ENCODE peak calls at places on chromosomes 3 and 15, in four cellular contexts. One of them, this sample, is unnamed.

GRCh38 chr3:185688808-185689207 is 102.7 kb downstream of the SENP2 start:
- DNase-seq in IMR-90: peak
- DNase-seq in K562: no peak
- DNase-seq in HepG2: peak
- DNase-seq in this sample: peak

GRCh38 chr15:57610130-57610529 is 18.4 kb downstream of the MYZAP start:
- DNase-seq in IMR-90: peak
- DNase-seq in K562: no peak
- DNase-seq in HepG2: no peak
- DNase-seq in this sample: peak

GRCh38 chr3:127773752-127774395 is 48.4 kb downstream of the MGLL start:
- DNase-seq in IMR-90: no peak
- DNase-seq in K562: no peak
- DNase-seq in HepG2: no peak
- DNase-seq in this sample: no peak

GRCh38 chr15:101675796-101676582 is 23.8 kb upstream of the TM2D3 start:
- DNase-seq in IMR-90: peak
- DNase-seq in K562: no peak
- DNase-seq in HepG2: no peak
- DNase-seq in this sample: peak

GRCh38 chr3:42254566-42254965 is 11.4 kb downstream of the CCK start:
- DNase-seq in IMR-90: no peak
- DNase-seq in K562: no peak
- DNase-seq in HepG2: no peak
- DNase-seq in this sample: no peak

GRCh38 chr15:62125763-62126162 is 39.3 kb downstream of the C2CD4B start:
- DNase-seq in IMR-90: peak
- DNase-seq in K562: peak
- DNase-seq in HepG2: peak
- DNase-seq in this sample: no peak

GRCh38 chr3:13537926-13538325 is 11.0 kb upstream of the FBLN2 start:
- DNase-seq in IMR-90: peak
- DNase-seq in K562: peak
- DNase-seq in HepG2: no peak
- DNase-seq in this sample: peak

GRCh38 chr15:76983588-76984379 is 11.1 kb upstream of the PSTPIP1 start:
- DNase-seq in IMR-90: no peak
- DNase-seq in K562: no peak
- DNase-seq in HepG2: no peak
- DNase-seq in this sample: no peak

GRCh38 chr3:30664884-30665283 is 58.5 kb downstream of the TGFBR2 start:
- DNase-seq in IMR-90: no peak
- DNase-seq in K562: no peak
- DNase-seq in HepG2: no peak
- DNase-seq in this sample: no peak

GRCh38 chr15:87878161-87878560 is 378.4 kb downstream of the NTRK3 start:
- DNase-seq in IMR-90: no peak
- DNase-seq in K562: no peak
- DNase-seq in HepG2: no peak
- DNase-seq in this sample: no peak

GRCh38 chr3:139006051-139006716 is at the start of gene PRR23A:
- DNase-seq in IMR-90: no peak
- DNase-seq in K562: no peak
- DNase-seq in HepG2: no peak
- DNase-seq in this sample: no peak

GRCh38 chr3:83251490-83251889 is 1490.0 kb upstream of the GBE1 start:
- DNase-seq in IMR-90: no peak
- DNase-seq in K562: no peak
- DNase-seq in HepG2: no peak
- DNase-seq in this sample: no peak

GRCh38 chr3:143430582-143430981 is 311.0 kb downstream of the CHST2 start:
- DNase-seq in IMR-90: no peak
- DNase-seq in K562: no peak
- DNase-seq in HepG2: no peak
- DNase-seq in this sample: no peak

GRCh38 chr3:157542711-157543485 is 39.7 kb upstream of the VEPH1 start:
- DNase-seq in IMR-90: peak
- DNase-seq in K562: no peak
- DNase-seq in HepG2: no peak
- DNase-seq in this sample: peak

GRCh38 chr3:30835667-30836066 is 58.8 kb downstream of the GADL1 start:
- DNase-seq in IMR-90: no peak
- DNase-seq in K562: no peak
- DNase-seq in HepG2: no peak
- DNase-seq in this sample: no peak

GRCh38 chr15:45495588-45495987 is 27.0 kb downstream of the SLC30A4 start:
- DNase-seq in IMR-90: no peak
- DNase-seq in K562: no peak
- DNase-seq in HepG2: no peak
- DNase-seq in this sample: no peak

GRCh38 chr15:98174286-98174685 is 213.8 kb downstream of the ARRDC4 start:
- DNase-seq in IMR-90: no peak
- DNase-seq in K562: no peak
- DNase-seq in HepG2: no peak
- DNase-seq in this sample: peak

GRCh38 chr15:25655168-25655956 is 207.8 kb downstream of the ATP10A start:
- DNase-seq in IMR-90: no peak
- DNase-seq in K562: no peak
- DNase-seq in HepG2: no peak
- DNase-seq in this sample: no peak

GRCh38 chr15:89428246-89428645 is 68.1 kb downstream of the RHCG start:
- DNase-seq in IMR-90: no peak
- DNase-seq in K562: no peak
- DNase-seq in HepG2: no peak
- DNase-seq in this sample: no peak

GRCh38 chr3:126277629-126278378 is 79.4 kb downstream of the KLF15 start:
- DNase-seq in IMR-90: no peak
- DNase-seq in K562: no peak
- DNase-seq in HepG2: no peak
- DNase-seq in this sample: no peak

GRCh38 chr3:194067949-194068362 is 68.0 kb upstream of the HES1 start:
- DNase-seq in IMR-90: no peak
- DNase-seq in K562: no peak
- DNase-seq in HepG2: no peak
- DNase-seq in this sample: no peak

GRCh38 chr3:167740961-167741587 is 5.6 kb downstream of the SERPINI1 start:
- DNase-seq in IMR-90: peak
- DNase-seq in K562: no peak
- DNase-seq in HepG2: peak
- DNase-seq in this sample: peak

GRCh38 chr3:162489853-162490252 is 993.2 kb downstream of the OTOL1 start:
- DNase-seq in IMR-90: no peak
- DNase-seq in K562: no peak
- DNase-seq in HepG2: no peak
- DNase-seq in this sample: no peak

GRCh38 chr3:30353711-30354467 is 252.5 kb upstream of the TGFBR2 start:
- DNase-seq in IMR-90: no peak
- DNase-seq in K562: no peak
- DNase-seq in HepG2: no peak
- DNase-seq in this sample: no peak

GRCh38 chr15:60208708-60209107 is 189.1 kb downstream of the ANXA2 start:
- DNase-seq in IMR-90: no peak
- DNase-seq in K562: no peak
- DNase-seq in HepG2: no peak
- DNase-seq in this sample: no peak

GRCh38 chr3:114439279-114439678 is 145.5 kb downstream of the TIGIT start:
- DNase-seq in IMR-90: peak
- DNase-seq in K562: no peak
- DNase-seq in HepG2: no peak
- DNase-seq in this sample: no peak

GRCh38 chr3:174541708-174542107 is 317.4 kb upstream of the NAALADL2 start:
- DNase-seq in IMR-90: peak
- DNase-seq in K562: no peak
- DNase-seq in HepG2: no peak
- DNase-seq in this sample: no peak

GRCh38 chr3:35417080-35417479 is 222.2 kb upstream of the ARPP21 start:
- DNase-seq in IMR-90: no peak
- DNase-seq in K562: no peak
- DNase-seq in HepG2: no peak
- DNase-seq in this sample: no peak

GRCh38 chr15:92981333-92981732 is 81.2 kb downstream of the CHD2 start:
- DNase-seq in IMR-90: no peak
- DNase-seq in K562: no peak
- DNase-seq in HepG2: no peak
- DNase-seq in this sample: no peak

GRCh38 chr15:39381517-39381916 is 199.4 kb upstream of the THBS1 start:
- DNase-seq in IMR-90: no peak
- DNase-seq in K562: no peak
- DNase-seq in HepG2: no peak
- DNase-seq in this sample: no peak

GRCh38 chr3:108489776-108490175 is 20.6 kb downstream of the MYH15 start:
- DNase-seq in IMR-90: peak
- DNase-seq in K562: peak
- DNase-seq in HepG2: peak
- DNase-seq in this sample: peak

GRCh38 chr3:195239121-195239520 is 31.8 kb downstream of the XXYLT1 start:
- DNase-seq in IMR-90: no peak
- DNase-seq in K562: no peak
- DNase-seq in HepG2: no peak
- DNase-seq in this sample: no peak

GRCh38 chr15:38038659-38039442 is 104.4 kb downstream of the TMCO5A start:
- DNase-seq in IMR-90: peak
- DNase-seq in K562: no peak
- DNase-seq in HepG2: no peak
- DNase-seq in this sample: no peak
- H3K4me2 ChIP-seq in IMR-90: peak
- H3K4me2 ChIP-seq in K562: no peak
- H3K4me2 ChIP-seq in HepG2: no peak
- H3K4me2 ChIP-seq in this sample: no peak

GRCh38 chr3:66423791-66424190 is 77.0 kb downstream of the LRIG1 start:
- DNase-seq in IMR-90: peak
- DNase-seq in K562: no peak
- DNase-seq in HepG2: no peak
- DNase-seq in this sample: no peak
- TF ChIP-seq MAZ in IMR-90: no peak
- TF ChIP-seq MAZ in K562: no peak
- TF ChIP-seq MAZ in HepG2: no peak
- TF ChIP-seq MAZ in this sample: no peak

DNA sequence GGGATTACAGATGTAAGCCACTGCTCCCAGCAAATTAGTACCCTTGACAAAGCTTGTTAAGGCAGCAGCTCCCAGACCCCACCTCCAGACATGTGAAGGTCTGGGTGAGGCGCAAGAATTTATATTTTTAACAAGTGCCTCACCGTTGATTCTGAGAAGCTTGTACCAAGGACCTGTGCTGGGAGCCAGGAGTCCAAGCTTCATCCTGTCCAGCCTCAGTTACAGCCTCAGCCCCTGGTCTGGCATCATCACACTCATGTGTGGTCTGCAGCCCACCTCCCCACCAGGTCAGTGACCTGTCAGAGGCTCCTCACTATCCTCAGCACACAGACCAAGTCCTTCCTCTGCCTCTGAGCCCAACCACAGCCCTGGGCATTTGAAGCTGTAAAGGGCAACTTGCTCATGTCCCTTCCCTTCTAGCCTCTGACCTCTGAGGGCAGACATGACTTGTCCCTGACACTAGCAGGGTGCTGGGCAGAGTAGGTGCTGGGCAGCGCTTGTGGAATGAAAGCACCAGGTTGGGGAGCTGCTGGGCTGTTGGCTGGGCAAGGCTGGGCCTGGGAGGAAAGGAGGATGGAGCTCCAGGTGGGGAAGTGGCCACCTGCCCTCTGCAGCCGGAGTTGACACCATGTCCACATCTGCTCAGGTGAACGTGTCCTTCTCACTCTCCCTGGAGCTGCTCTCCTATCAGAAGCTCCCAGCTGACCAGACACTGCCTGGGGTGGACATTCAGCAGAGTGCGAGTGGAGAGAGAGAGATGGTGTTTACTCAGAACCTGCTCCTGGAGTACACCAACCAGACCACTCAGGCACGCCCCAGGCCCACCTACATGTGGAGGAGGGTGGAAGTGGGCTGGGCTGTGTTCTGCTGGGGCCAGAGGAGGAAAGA is 16.9 kb downstream of the ACAA1 start:
- DNase-seq in IMR-90: no peak
- DNase-seq in K562: no peak
- DNase-seq in HepG2: no peak
- DNase-seq in this sample: no peak
- H3K4me3 ChIP-seq in IMR-90: no peak
- H3K4me3 ChIP-seq in K562: no peak
- H3K4me3 ChIP-seq in HepG2: no peak
- H3K4me3 ChIP-seq in this sample: no peak

DNA sequence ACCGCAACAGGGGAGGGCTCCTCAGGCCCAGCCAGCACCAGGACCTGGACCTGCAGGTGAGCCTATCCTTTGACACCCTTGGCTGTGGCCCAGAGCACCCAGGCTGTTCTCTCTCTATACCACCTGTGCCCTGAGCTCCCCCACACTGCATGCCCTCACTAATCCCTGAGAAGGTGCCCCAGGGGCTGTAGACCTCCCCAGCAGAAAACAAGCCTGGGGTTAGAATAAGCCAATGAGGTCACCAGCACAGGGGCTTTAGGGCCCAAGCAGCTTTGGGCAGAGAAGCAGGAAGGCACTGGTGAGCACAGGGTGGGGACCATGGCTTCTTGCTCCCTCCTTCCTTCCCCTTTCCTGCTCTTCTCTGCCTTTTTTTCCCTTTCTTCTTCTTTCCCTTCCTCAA is 10.3 kb upstream of the APEH start:
- DNase-seq in IMR-90: no peak
- DNase-seq in K562: no peak
- DNase-seq in HepG2: no peak
- DNase-seq in this sample: no peak
- H3K4me2 ChIP-seq in IMR-90: no peak
- H3K4me2 ChIP-seq in K562: no peak
- H3K4me2 ChIP-seq in HepG2: no peak
- H3K4me2 ChIP-seq in this sample: no peak

GRCh38 chr3:15634671-15635661 is 33.4 kb downstream of the BTD start:
- DNase-seq in IMR-90: peak
- DNase-seq in K562: no peak
- DNase-seq in HepG2: no peak
- DNase-seq in this sample: no peak
- TF ChIP-seq MAZ in IMR-90: peak
- TF ChIP-seq MAZ in K562: no peak
- TF ChIP-seq MAZ in HepG2: no peak
- TF ChIP-seq MAZ in this sample: no peak

DNA sequence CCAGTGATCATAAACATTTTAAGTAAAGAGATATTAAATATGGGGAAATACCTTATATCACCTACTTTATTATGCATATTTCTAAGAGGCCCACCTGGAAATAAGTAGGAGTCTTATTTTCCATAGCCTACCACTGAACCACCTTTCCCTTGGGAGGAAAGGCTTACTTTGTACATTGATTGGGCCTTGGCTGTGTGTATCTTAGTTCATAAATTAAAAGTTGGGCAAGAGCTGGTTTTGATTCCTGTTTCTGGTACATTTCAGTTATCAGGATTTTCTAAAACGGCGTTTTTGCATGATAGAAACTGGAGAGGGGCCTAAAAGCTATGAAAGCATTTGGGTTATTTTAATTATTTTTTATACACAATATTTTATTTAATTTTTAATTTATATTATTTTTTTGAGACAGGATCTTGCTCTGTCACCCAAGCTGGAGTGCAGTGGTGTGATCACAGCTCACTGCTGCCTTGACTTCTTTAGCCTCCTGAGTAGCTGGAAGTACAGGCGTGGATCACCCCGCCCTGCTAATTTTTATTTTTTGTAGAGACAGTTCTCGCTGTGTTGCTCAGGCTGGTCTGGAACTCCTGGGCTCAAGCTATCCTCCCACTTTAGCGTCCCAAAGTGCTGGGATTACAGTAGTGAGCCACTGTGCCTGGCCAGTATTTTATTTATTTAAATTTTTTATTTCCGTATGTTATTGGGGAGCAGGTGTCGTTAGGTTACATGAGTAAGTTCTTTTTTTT is 2.6 kb downstream of the GMPS start:
- DNase-seq in IMR-90: no peak
- DNase-seq in K562: no peak
- DNase-seq in HepG2: no peak
- DNase-seq in this sample: no peak
- H3K4me3 ChIP-seq in IMR-90: no peak
- H3K4me3 ChIP-seq in K562: peak
- H3K4me3 ChIP-seq in HepG2: peak
- H3K4me3 ChIP-seq in this sample: no peak